ENCODE peak calls at places on chromosomes 2 and 18, in ten cellular contexts. R is AG04450, A is cardiac fibroblast, O is Caco-2, P is astrocyte of the cerebellum, C is left ventricle myocardium inferior, F is pancreas, H is tibial artery, I is AG09309, K is lower lobe of right lung. B is an unnamed sample.

GRCh38 chr18:57915241-57915640 is 112.1 kb upstream of the ATP8B1 start:
- DNase-seq in K (no peak), F (no peak), O (no peak), H (no peak), A (no peak), P (no peak), I (no peak), R (peak), C (no peak), B (no peak)

GRCh38 chr2:127065299-127065931 is 41.5 kb downstream of the BIN1 start:
- DNase-seq in R (no peak), I (no peak), K (no peak), H (no peak), F (no peak), O (no peak), C (no peak), A (no peak), P (no peak), B (no peak)

GRCh38 chr2:84297155-84297554 is 161.9 kb downstream of the SUCLG1 start:
- DNase-seq in A (no peak), O (peak), F (no peak), H (no peak), C (no peak), R (no peak), P (no peak), K (no peak), I (no peak), B (no peak)

GRCh38 chr18:75183973-75184372 is 25.0 kb downstream of the PTGR3 start:
- DNase-seq in F (no peak), H (no peak), C (no peak), A (no peak), I (no peak), P (no peak), O (no peak), K (no peak), R (no peak), B (peak)

GRCh38 chr2:82913566-82913965 is 1545.5 kb downstream of the SUCLG1 start:
- DNase-seq in O (no peak), R (no peak), K (no peak), C (no peak), A (peak), P (no peak), H (no peak), I (no peak), F (no peak), B (no peak)

GRCh38 chr2:145123606-145124005 is 603.7 kb upstream of the ZEB2 start:
- DNase-seq in K (peak), A (peak), F (no peak), C (peak), O (no peak), R (no peak), H (no peak), I (no peak), P (no peak), B (no peak)

GRCh38 chr2:7272180-7272579 is 355.0 kb downstream of the RNF144A start:
- DNase-seq in H (no peak), O (no peak), C (no peak), K (no peak), P (peak), F (no peak), I (no peak), R (no peak), A (peak), B (no peak)

GRCh38 chr2:179842498-179843153 is 18.8 kb downstream of the ZNF385B start:
- DNase-seq in R (no peak), I (no peak), H (no peak), O (peak), C (no peak), A (peak), K (no peak), P (peak), F (no peak), B (no peak)

GRCh38 chr2:175855794-175856453 is 146.1 kb downstream of the LNPK start:
- DNase-seq in K (no peak), A (no peak), R (no peak), C (peak), H (peak), F (no peak), O (no peak), P (no peak), I (no peak), B (peak)

GRCh38 chr2:118893100-118893499 is 45.7 kb upstream of the EN1 start:
- DNase-seq in I (no peak), F (peak), K (no peak), R (no peak), O (no peak), P (no peak), H (no peak), C (no peak), A (no peak), B (no peak)

GRCh38 chr2:149904816-149905215 is 317.2 kb upstream of the MMADHC start:
- DNase-seq in A (no peak), R (no peak), O (no peak), H (no peak), F (no peak), K (no peak), C (no peak), P (no peak), I (no peak), B (no peak)

GRCh38 chr2:149904352-149904751 is 316.8 kb upstream of the MMADHC start:
- DNase-seq in P (no peak), I (no peak), F (no peak), A (no peak), H (no peak), C (no peak), O (peak), R (no peak), K (no peak), B (no peak)

GRCh38 chr2:149906871-149907270 is 319.3 kb upstream of the MMADHC start:
- DNase-seq in C (no peak), O (no peak), K (no peak), F (no peak), I (no peak), R (no peak), P (no peak), A (no peak), H (no peak), B (no peak)

GRCh38 chr2:149903626-149904025 is 316.1 kb upstream of the MMADHC start:
- DNase-seq in P (no peak), I (no peak), F (no peak), C (no peak), O (no peak), H (no peak), K (no peak), A (peak), R (no peak), B (no peak)

GRCh38 chr2:149908731-149909690 is 321.4 kb upstream of the MMADHC start:
- DNase-seq in P (no peak), R (peak), O (no peak), A (peak), I (no peak), K (no peak), C (no peak), H (no peak), F (no peak), B (no peak)
- H3K4me3 ChIP-seq in P (no peak), R (no peak), O (no peak), A (no peak), I (no peak), K (no peak), C (no peak), H (no peak), F (no peak), B (no peak)

GRCh38 chr2:96530144-96530430 is 6.5 kb upstream of the ARID5A start:
- DNase-seq in P (no peak), R (no peak), F (no peak), K (no peak), H (no peak), O (no peak), I (no peak), A (no peak), C (no peak), B (no peak)

GRCh38 chr2:96530474-96531357 is 5.8 kb upstream of the ARID5A start:
- DNase-seq in C (no peak), I (no peak), R (no peak), A (no peak), F (no peak), O (no peak), K (no peak), P (no peak), H (no peak), B (no peak)

GRCh38 chr2:96532641-96533291 is 3.8 kb upstream of the ARID5A start:
- DNase-seq in R (no peak), K (no peak), A (no peak), I (no peak), H (no peak), F (no peak), P (no peak), C (no peak), O (no peak), B (no peak)

GRCh38 chr2:96531872-96532505 is 4.6 kb upstream of the ARID5A start:
- DNase-seq in K (peak), O (peak), I (peak), H (peak), A (peak), C (peak), R (peak), F (no peak), P (peak), B (peak)

DNA sequence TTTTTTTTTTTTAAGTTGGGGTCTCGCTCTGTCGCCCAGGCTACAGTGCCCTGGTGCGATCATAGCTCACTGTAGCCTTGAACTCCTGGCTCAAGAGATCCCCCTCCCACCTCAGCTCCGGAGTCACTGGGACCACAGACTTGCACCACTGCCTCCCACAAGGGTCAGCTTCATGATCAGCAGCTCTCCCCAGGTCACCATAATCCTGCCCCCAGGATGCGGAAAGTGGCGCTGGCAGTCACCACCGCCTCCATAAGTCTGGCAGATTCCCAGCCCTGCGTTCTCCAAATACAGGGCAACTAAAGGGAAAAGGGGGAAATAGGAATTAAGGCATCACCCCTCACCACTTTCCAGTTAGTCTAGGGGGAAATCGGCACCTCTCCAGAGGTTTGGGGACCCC is 5.2 kb upstream of the ARID5A start:
- DNase-seq in O (no peak), H (no peak), I (no peak), K (no peak), A (no peak), C (no peak), P (no peak), R (no peak), F (no peak), B (no peak)
- H3K4me3 ChIP-seq in O (no peak), H (peak), I (no peak), K (peak), A (no peak), C (peak), P (no peak), R (no peak), F (no peak), B (no peak)

GRCh38 chr2:187403568-187404260 is 44.3 kb downstream of the CALCRL start:
- DNase-seq in F (no peak), A (peak), H (no peak), K (no peak), C (no peak), I (no peak), P (no peak), R (no peak), O (no peak), B (no peak)
- H3K4me3 ChIP-seq in F (no peak), A (no peak), H (peak), K (no peak), C (peak), I (no peak), P (no peak), R (no peak), O (no peak), B (peak)

DNA sequence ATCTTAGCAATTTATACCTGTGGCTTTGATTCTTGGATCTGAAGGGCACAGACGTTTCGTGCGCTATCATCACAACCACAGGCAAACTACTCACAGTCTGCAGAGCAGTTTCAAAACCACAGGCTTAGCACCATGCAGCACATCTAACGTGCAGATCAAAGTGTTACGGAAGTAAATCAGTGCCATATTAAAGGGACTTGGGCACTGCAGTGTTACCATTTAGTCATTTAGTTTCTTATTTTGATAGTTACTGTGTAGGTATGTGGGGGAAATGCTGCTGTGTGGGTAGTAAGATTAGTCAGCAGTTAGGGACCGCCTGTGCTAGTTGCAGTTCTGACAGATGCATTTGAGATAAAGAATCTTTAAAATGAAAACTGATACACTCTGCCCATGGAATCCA is 384.0 kb downstream of the NBAS start:
- DNase-seq in P (peak), H (no peak), O (no peak), R (no peak), K (no peak), A (no peak), F (no peak), I (peak), C (no peak), B (no peak)
- H3K4me3 ChIP-seq in P (no peak), H (no peak), O (no peak), R (no peak), K (no peak), A (no peak), F (no peak), I (no peak), C (no peak), B (no peak)

GRCh38 chr2:241931976-241932894 is 62.7 kb downstream of the RTP5 start:
- DNase-seq in O (no peak), A (no peak), I (no peak), F (peak), R (no peak), P (no peak), K (no peak), H (no peak), C (no peak), B (no peak)
- H3K4me3 ChIP-seq in O (no peak), A (no peak), I (no peak), F (no peak), R (no peak), P (no peak), K (no peak), H (no peak), C (no peak), B (no peak)